ENCODE peak calls at places on chromosomes 16 and 17, in six cellular contexts. H is HTR-8/SVneo; B is HFFc6; F is cardiac septum; D is HFF-Myc; W is stimulated activated CD8-positive, alpha-beta memory T cell treated with anti-CD3 and anti-CD28 coated beads, Interleukin-2, amount 100 ng/mL, for 1 hour. R is an unnamed sample.

GRCh38 chr16:11613381-11614303 is 26.9 kb upstream of the LITAF start:
- DNase-seq in D (no peak), H (no peak), W (no peak), F (peak), B (no peak), R (no peak)

GRCh38 chr17:43114101-43114691 is 11.0 kb downstream of the BRCA1 start:
- DNase-seq in B (peak), D (no peak), F (no peak), H (no peak), W (no peak), R (no peak)

GRCh38 chr16:55189179-55189578 is 134.8 kb upstream of the IRX6 start:
- DNase-seq in W (no peak), D (no peak), B (no peak), F (no peak), H (no peak), R (no peak)

GRCh38 chr17:74848656-74849399 is 10.9 kb downstream of the GRIN2C start:
- DNase-seq in B (no peak), W (no peak), H (no peak), D (no peak), F (no peak), R (no peak)

GRCh38 chr16:90057738-90058173 is 19.4 kb downstream of the PRDM7 start:
- DNase-seq in H (peak), F (no peak), D (peak), B (peak), W (no peak), R (no peak)

GRCh38 chr16:64253525-64253924 is 868.3 kb downstream of the CDH11 start:
- DNase-seq in B (no peak), W (no peak), H (no peak), D (no peak), F (no peak), R (no peak)

GRCh38 chr17:50152736-50153135 is 2.3 kb upstream of the PPP1R9B start:
- DNase-seq in H (no peak), B (no peak), W (no peak), D (no peak), F (no peak), R (no peak)

GRCh38 chr16:83804366-83804765 is 3.4 kb upstream of the HSBP1 start:
- DNase-seq in D (no peak), B (no peak), F (no peak), W (no peak), H (no peak), R (no peak)

GRCh38 chr17:44794699-44795413 is 35.2 kb downstream of the GJC1 start:
- DNase-seq in B (peak), H (peak), D (peak), W (no peak), F (peak), R (no peak)

GRCh38 chr16:3938843-3939624 is 58.5 kb upstream of the CREBBP start:
- DNase-seq in W (peak), F (no peak), D (no peak), B (peak), H (peak), R (peak)

GRCh38 chr17:16255481-16255901 is 38.5 kb downstream of the PIGL start:
- DNase-seq in W (no peak), B (no peak), F (peak), D (no peak), H (no peak), R (no peak)